ENCODE peak calls at places on chromosomes 2 and 18, in ten cellular contexts. V is HepG2, G is cardiac fibroblast, C is spleen, R is esophagus muscularis mucosa, U is IMR-90, X is HCT116, O is endothelial cell, W is H9, A is fibroblast of villous mesenchyme. B is an unnamed sample.

GRCh38 chr2:213251618-213252017 is 32.6 kb upstream of the SPAG16 start:
- DNase-seq in W (no peak), U (peak; percentile 81), V (peak; percentile 72), O (no peak), A (peak; percentile 85), G (peak; percentile 87), R (no peak), X (peak; percentile 50), C (no peak), B (no peak)

GRCh38 chr2:130374587-130375290 is 18.9 kb downstream of the PTPN18 start:
- DNase-seq in A (peak; percentile 64), W (no peak), C (no peak), U (peak; percentile 52), V (no peak), R (peak; percentile 83), G (peak; percentile 41), O (no peak), X (no peak), B (peak; percentile 78)

GRCh38 chr2:8573942-8574195 is 108.0 kb upstream of the ID2 start:
- DNase-seq in R (no peak), C (no peak), U (no peak), X (no peak), V (peak; percentile 62), A (no peak), G (no peak), O (no peak), W (no peak), B (no peak)

GRCh38 chr2:234474654-234475053 is 22.2 kb downstream of the ARL4C start:
- DNase-seq in X (no peak), A (no peak), V (no peak), G (no peak), C (peak; percentile 54), W (no peak), U (no peak), O (no peak), R (no peak), B (no peak)

GRCh38 chr2:208363485-208363884 is 43.1 kb upstream of the PTH2R start:
- DNase-seq in X (no peak), U (peak; percentile 85), W (no peak), O (no peak), V (no peak), R (no peak), G (peak; percentile 61), A (peak; percentile 92), C (no peak), B (no peak)

GRCh38 chr18:27839141-27839540 is 337.8 kb downstream of the CDH2 start:
- DNase-seq in W (no peak), R (no peak), V (peak; percentile 15), U (peak; percentile 66), G (peak; percentile 58), A (peak; percentile 24), C (no peak), X (no peak), O (no peak), B (no peak)

GRCh38 chr2:36620321-36620720 is 22.4 kb upstream of the FEZ2 start:
- DNase-seq in U (no peak), O (no peak), A (no peak), X (no peak), V (no peak), G (no peak), W (no peak), R (peak; percentile 81), C (no peak), B (no peak)

GRCh38 chr2:66813976-66814375 is 379.1 kb downstream of the MEIS1 start:
- DNase-seq in W (no peak), X (no peak), G (no peak), V (no peak), A (peak; percentile 22), U (peak; percentile 64), O (no peak), R (no peak), C (no peak), B (no peak)

GRCh38 chr2:231541605-231542509 is 11.6 kb upstream of the NMUR1 start:
- DNase-seq in R (no peak), W (peak; percentile 82), V (no peak), G (peak; percentile 63), C (peak; percentile 65), A (peak; percentile 17), O (peak; percentile 32), X (no peak), U (no peak), B (no peak)

GRCh38 chr2:120914839-120915521 is 179.3 kb downstream of the GLI2 start:
- DNase-seq in R (peak; percentile 93), C (no peak), G (peak; percentile 96), A (peak; percentile 95), W (no peak), U (peak; percentile 94), V (peak; percentile 61), X (no peak), O (peak; percentile 21), B (peak; percentile 91)

GRCh38 chr2:181643158-181643557 is 13.7 kb downstream of the CERKL start:
- DNase-seq in X (no peak), O (no peak), R (no peak), A (no peak), W (no peak), U (no peak), V (peak; percentile 5), G (no peak), C (no peak), B (no peak)

GRCh38 chr2:31386172-31386571 is 28.4 kb downstream of the XDH start:
- DNase-seq in G (no peak), C (no peak), V (no peak), X (no peak), A (no peak), R (peak; percentile 88), U (no peak), W (no peak), O (no peak), B (peak; percentile 64)

GRCh38 chr2:31388736-31389135 is 25.8 kb downstream of the XDH start:
- DNase-seq in A (no peak), O (no peak), G (no peak), X (no peak), U (no peak), R (peak; percentile 79), V (no peak), W (no peak), C (no peak), B (peak; percentile 81)

GRCh38 chr2:31390324-31390723 is 24.2 kb downstream of the XDH start:
- DNase-seq in O (no peak), X (no peak), U (no peak), R (no peak), W (no peak), A (no peak), C (no peak), G (no peak), V (no peak), B (no peak)

GRCh38 chr2:31386648-31387047 is 27.9 kb downstream of the XDH start:
- DNase-seq in V (peak; percentile 11), C (no peak), W (peak; percentile 55), G (no peak), R (no peak), A (no peak), U (no peak), X (no peak), O (no peak), B (no peak)

DNA sequence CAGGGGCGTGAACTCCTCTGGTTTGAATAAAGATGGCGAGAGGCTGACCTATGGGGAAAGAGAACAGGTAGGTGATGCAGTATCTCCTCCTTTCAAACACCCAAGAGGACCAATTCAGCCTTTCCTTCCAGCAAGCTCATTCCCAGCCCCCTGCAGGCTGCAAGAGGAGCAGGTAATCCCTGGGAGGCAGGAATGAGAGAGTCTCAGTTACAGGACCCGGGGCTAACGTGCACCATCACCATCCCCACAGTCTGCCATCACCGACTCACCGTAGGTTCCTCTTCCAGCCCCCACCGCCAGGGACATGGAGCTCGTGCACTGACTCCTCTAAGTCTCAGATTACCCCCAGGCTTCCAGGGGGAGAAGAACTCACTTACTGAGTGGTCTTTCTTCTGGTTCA is 26.7 kb downstream of the XDH start:
- DNase-seq in V (no peak), G (no peak), O (no peak), A (no peak), R (peak; percentile 83), U (no peak), C (no peak), X (no peak), W (peak; percentile 52), B (peak; percentile 63)
- TF ChIP-seq CTCF in V (no peak), G (no peak), O (no peak), A (no peak), R (no peak), U (no peak), C (no peak), X (peak; percentile 13), W (peak; percentile 45), B (no peak)

DNA sequence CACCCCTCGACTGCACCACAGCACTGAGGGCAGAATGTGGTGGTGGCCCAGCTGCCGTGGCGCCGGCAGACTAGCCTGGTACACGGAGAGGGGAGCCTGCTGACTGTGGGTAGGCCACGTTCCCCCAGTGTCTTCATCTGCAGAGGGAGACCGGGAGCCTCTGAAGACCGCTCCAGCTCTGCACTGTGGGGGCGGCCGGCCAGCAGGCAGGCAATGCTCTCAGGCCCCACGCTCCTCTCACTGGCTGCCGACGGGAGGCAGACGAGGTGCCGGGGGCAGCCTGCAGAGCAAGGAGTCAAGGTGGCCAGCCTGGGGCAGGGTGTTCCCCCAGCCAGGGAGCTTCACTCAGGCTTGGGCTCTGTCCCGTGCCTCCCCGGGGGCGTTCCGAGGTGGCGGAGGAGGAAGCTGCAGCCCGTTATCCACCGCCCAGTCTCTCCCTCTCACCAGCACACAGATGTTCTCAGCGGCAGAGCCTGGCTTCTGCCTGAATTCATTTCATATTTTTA is 88.0 kb downstream of the HDAC4 start:
- DNase-seq in C (peak; percentile 77), O (no peak), A (peak; percentile 40), X (no peak), R (no peak), U (no peak), G (no peak), W (no peak), V (no peak), B (peak; percentile 80)
- TF ChIP-seq CTCF in C (no peak), O (no peak), A (no peak), X (no peak), R (no peak), U (no peak), G (no peak), W (no peak), V (no peak), B (no peak)

GRCh38 chr2:95053543-95053942 is 28.0 kb downstream of the MAL start:
- DNase-seq in W (peak; percentile 58), O (peak; percentile 44), U (no peak), R (no peak), A (no peak), X (no peak), V (peak; percentile 33), C (peak; percentile 36), G (no peak), B (no peak)
- TF ChIP-seq CTCF in W (peak; percentile 70), O (no peak), U (no peak), R (peak; percentile 20), A (no peak), X (peak; percentile 20), V (peak; percentile 57), C (no peak), G (no peak), B (no peak)

DNA sequence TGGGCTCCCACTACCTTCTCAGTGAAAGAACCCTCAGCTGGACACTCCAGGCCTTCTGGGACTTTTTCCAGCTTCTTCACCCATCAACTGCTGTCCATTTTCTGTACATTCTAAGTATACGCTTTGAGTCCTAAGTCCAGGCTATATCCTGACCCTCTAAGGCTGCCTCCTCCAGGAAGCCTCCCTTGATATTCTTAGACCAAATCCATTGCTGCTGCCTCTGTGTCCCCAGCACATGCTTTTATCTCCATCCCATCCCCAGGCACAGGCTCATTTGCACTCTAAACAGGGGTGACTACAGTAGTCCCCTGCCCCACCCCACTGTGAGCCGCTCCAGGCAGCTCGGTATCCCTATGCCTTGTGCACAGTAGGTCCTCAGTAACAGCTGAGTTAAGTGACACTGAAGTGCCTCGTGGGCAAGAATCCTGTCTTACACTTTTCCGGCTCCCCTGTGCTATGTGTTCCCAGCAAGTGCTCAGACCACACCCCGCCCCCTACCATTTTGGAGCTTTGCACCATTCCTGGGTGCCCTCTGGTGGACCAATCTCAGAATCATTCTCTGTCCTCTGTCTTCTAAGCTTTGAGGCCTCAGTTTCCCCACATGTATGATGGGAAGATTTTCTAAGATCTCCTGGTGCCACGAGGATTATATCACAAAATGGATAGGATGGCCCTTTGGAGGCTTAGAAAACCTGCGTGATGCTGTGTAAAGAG is 34.9 kb downstream of the EMX1 start:
- DNase-seq in C (no peak), G (no peak), U (no peak), A (no peak), W (peak; percentile 52), V (no peak), R (no peak), O (no peak), X (no peak), B (no peak)
- TF ChIP-seq CTCF in C (no peak), G (no peak), U (peak; percentile 11), A (no peak), W (peak; percentile 50), V (peak; percentile 19), R (no peak), O (no peak), X (peak; percentile 12), B (no peak)